ENCODE peak calls at places on chromosomes 5 and 9, in eight cellular contexts. K is stromal cell of bone marrow, I is NCI-H1417, F is frontal cortex, N is choroid plexus epithelial cell, P is HepG2, S is SHP77 treated with DMSO at 0.1 percent for 48 hours, U is tibial nerve. G is an unnamed sample.

GRCh38 chr9:115883467-115884329 is 269.9 kb upstream of the PAPPA start:
- DNase-seq in S (peak), I (peak), K (no peak), P (peak), N (peak), F (peak), U (no peak), G (peak)

GRCh38 chr9:126157409-126157808 is 169.2 kb upstream of the MVB12B start:
- DNase-seq in S (no peak), U (no peak), I (peak), P (no peak), N (no peak), K (no peak), F (no peak), G (no peak)

GRCh38 chr9:129776566-129776937 is 23.7 kb upstream of the PTGES start:
- DNase-seq in I (no peak), F (no peak), K (peak), P (no peak), N (peak), S (no peak), U (no peak), G (no peak)

GRCh38 chr9:33416996-33417395 is 14.6 kb upstream of the AQP7 start:
- DNase-seq in N (no peak), S (no peak), U (no peak), K (no peak), I (no peak), F (no peak), P (no peak), G (no peak)

GRCh38 chr5:68456756-68457217 is 241.2 kb downstream of the PIK3R1 start:
- DNase-seq in K (no peak), F (no peak), I (no peak), U (no peak), S (no peak), P (peak), N (peak), G (peak)

GRCh38 chr9:121302341-121302740 is 34.4 kb downstream of the GSN start:
- DNase-seq in U (peak), N (no peak), P (no peak), F (no peak), I (no peak), S (no peak), K (no peak), G (no peak)

GRCh38 chr9:135907006-135907434 is 326 bp downstream of the CAMSAP1 start:
- DNase-seq in I (no peak), K (no peak), P (no peak), U (no peak), S (no peak), F (no peak), N (no peak), G (no peak)

GRCh38 chr9:27280858-27281257 is 16.1 kb downstream of the EQTN start:
- DNase-seq in F (no peak), N (peak), K (no peak), I (no peak), U (no peak), P (no peak), S (no peak), G (no peak)

GRCh38 chr5:99089822-99090549 is 161.2 kb upstream of the CHD1 start:
- DNase-seq in U (no peak), N (no peak), F (no peak), K (no peak), I (no peak), P (no peak), S (no peak), G (peak)

GRCh38 chr5:157294692-157295091 is 28.8 kb downstream of the CYFIP2 start:
- DNase-seq in F (no peak), S (no peak), I (peak), U (no peak), P (no peak), N (no peak), K (no peak), G (no peak)

G was measured in NCI-H226.